ENCODE peak calls at places on chromosomes 2 and 18, in ten cellular contexts. E is body of pancreas; P is iris pigment epithelial cell; I is HS-27A; M is head of caudate nucleus; C is central memory CD4-positive, alpha-beta T cell; F is activated T-helper 1 cell treated with anti-CD3 and anti-CD28 coated beads, Interleukin-2, amount 50 U/mL, for 16 hours; N is SHP77; D is non-pigmented ciliary epithelial cell; A is AG04450. Z is an unnamed sample.

GRCh38 chr2:84741182-84741822 is 139.6 kb downstream of the TRABD2A start:
- DNase-seq in E (no peak), P (peak), I (peak), M (no peak), C (peak), F (peak), N (no peak), D (no peak), A (no peak), Z (peak)

GRCh38 chr2:225040862-225041209 is 1.4 kb downstream of the DOCK10 start:
- DNase-seq in E (no peak), P (no peak), I (no peak), M (peak), C (peak), F (peak), N (no peak), D (no peak), A (no peak), Z (no peak)

GRCh38 chr2:233793465-233794127 is 15.5 kb downstream of the MROH2A start:
- DNase-seq in E (no peak), P (no peak), I (no peak), M (peak), C (no peak), F (no peak), N (no peak), D (no peak), A (no peak), Z (no peak)

GRCh38 chr2:187890690-187891089 is 336.5 kb upstream of the TFPI start:
- DNase-seq in E (no peak), P (no peak), I (no peak), M (no peak), C (no peak), F (no peak), N (no peak), D (no peak), A (no peak), Z (no peak)

GRCh38 chr2:117702098-117702497 is 112.4 kb upstream of the DDX18 start:
- DNase-seq in E (no peak), P (no peak), I (no peak), M (no peak), C (no peak), F (no peak), N (no peak), D (no peak), A (no peak), Z (no peak)

GRCh38 chr2:119112770-119113488 is 45.6 kb downstream of the C1QL2 start:
- DNase-seq in E (no peak), P (no peak), I (no peak), M (no peak), C (no peak), F (no peak), N (no peak), D (no peak), A (no peak), Z (no peak)

GRCh38 chr2:240565267-240566202 is 2.7 kb upstream of the RNPEPL1 start:
- DNase-seq in E (peak), P (peak), I (no peak), M (peak), C (peak), F (peak), N (peak), D (no peak), A (no peak), Z (peak)

GRCh38 chr2:158676696-158677095 is 118.4 kb upstream of the DAPL1 start:
- DNase-seq in E (no peak), P (no peak), I (no peak), M (no peak), C (no peak), F (no peak), N (no peak), D (no peak), A (no peak), Z (peak)

GRCh38 chr2:32357545-32358482 is 991 bp downstream of the BIRC6 start:
- DNase-seq in E (peak), P (peak), I (no peak), M (no peak), C (peak), F (peak), N (no peak), D (no peak), A (no peak), Z (peak)

GRCh38 chr2:1744151-1744445 is 217 bp downstream of the PXDN start:
- DNase-seq in E (no peak), P (no peak), I (no peak), M (no peak), C (no peak), F (no peak), N (no peak), D (no peak), A (no peak), Z (peak)

GRCh38 chr2:215951558-215951957 is 61.8 kb downstream of the MREG start:
- DNase-seq in E (no peak), P (no peak), I (no peak), M (no peak), C (no peak), F (no peak), N (no peak), D (no peak), A (no peak), Z (no peak)

GRCh38 chr2:85578243-85579180 is 1.1 kb downstream of the VAMP8 start:
- DNase-seq in E (peak), P (no peak), I (no peak), M (no peak), C (no peak), F (no peak), N (no peak), D (no peak), A (no peak), Z (peak)

GRCh38 chr18:9417081-9417841 is 58.1 kb upstream of the RALBP1 start:
- DNase-seq in E (no peak), P (peak), I (no peak), M (no peak), C (no peak), F (no peak), N (no peak), D (no peak), A (no peak), Z (peak)

GRCh38 chr2:214401580-214401979 is 9.3 kb upstream of the VWC2L start:
- DNase-seq in E (no peak), P (peak), I (no peak), M (no peak), C (no peak), F (no peak), N (no peak), D (no peak), A (no peak), Z (no peak)

GRCh38 chr2:70143314-70144150 is 47.3 kb downstream of the C2orf42 start:
- DNase-seq in E (peak), P (peak), I (no peak), M (no peak), C (peak), F (no peak), N (peak), D (no peak), A (no peak), Z (peak)

GRCh38 chr2:223829128-223829527 is 8.3 kb downstream of the AP1S3 start:
- DNase-seq in E (no peak), P (no peak), I (no peak), M (no peak), C (no peak), F (no peak), N (no peak), D (no peak), A (no peak), Z (no peak)

GRCh38 chr18:57301573-57302230 is 50.7 kb upstream of the ST8SIA3 start:
- DNase-seq in E (no peak), P (no peak), I (no peak), M (peak), C (no peak), F (no peak), N (no peak), D (no peak), A (no peak), Z (no peak)

GRCh38 chr2:85996591-85996990 is 107.8 kb upstream of the ST3GAL5 start:
- DNase-seq in E (no peak), P (no peak), I (no peak), M (peak), C (no peak), F (no peak), N (no peak), D (no peak), A (no peak), Z (peak)

GRCh38 chr2:218026244-218026643 is 23.4 kb upstream of the TNS1 start:
- DNase-seq in E (no peak), P (no peak), I (no peak), M (peak), C (no peak), F (no peak), N (no peak), D (no peak), A (no peak), Z (no peak)

GRCh38 chr18:32847719-32848118 is 74.9 kb upstream of the KLHL14 start:
- DNase-seq in E (no peak), P (no peak), I (no peak), M (no peak), C (no peak), F (no peak), N (no peak), D (no peak), A (no peak), Z (no peak)

GRCh38 chr2:169173876-169174275 is 104.5 kb downstream of the DHRS9 start:
- DNase-seq in E (no peak), P (no peak), I (no peak), M (peak), C (no peak), F (no peak), N (no peak), D (no peak), A (no peak), Z (peak)

GRCh38 chr18:524496-524895 is 24.0 kb upstream of the COLEC12 start:
- DNase-seq in E (no peak), P (peak), I (no peak), M (no peak), C (no peak), F (no peak), N (no peak), D (no peak), A (peak), Z (no peak)

GRCh38 chr2:202944403-202944802 is 32.3 kb downstream of the CARF start:
- DNase-seq in E (no peak), P (peak), I (no peak), M (no peak), C (no peak), F (no peak), N (no peak), D (no peak), A (peak), Z (no peak)

GRCh38 chr2:38932586-38932985 is 42.9 kb downstream of the ARHGEF33 start:
- DNase-seq in E (no peak), P (no peak), I (no peak), M (no peak), C (no peak), F (no peak), N (no peak), D (no peak), A (no peak), Z (no peak)

GRCh38 chr2:21811541-21811940 is 687.8 kb downstream of the TDRD15 start:
- DNase-seq in E (no peak), P (no peak), I (no peak), M (no peak), C (no peak), F (no peak), N (no peak), D (no peak), A (no peak), Z (no peak)

GRCh38 chr2:237315170-237315880 is 98.6 kb downstream of the COL6A3 start:
- DNase-seq in E (peak), P (peak), I (no peak), M (peak), C (no peak), F (no peak), N (no peak), D (peak), A (peak), Z (peak)